ENCODE peak calls at places on chromosomes 3 and 15, in eight cellular contexts. One of them, this sample, is unnamed.

GRCh38 chr3:110521019-110521418 is 550.6 kb upstream of the NECTIN3 start:
- DNase-seq in cardiac fibroblast: peak; percentile 98
- DNase-seq in pancreas: no peak
- DNase-seq in body of pancreas: no peak
- DNase-seq in GM10248: no peak
- DNase-seq in CD4-positive, alpha-beta T cell: no peak
- DNase-seq in choroid plexus epithelial cell: peak; percentile 96
- DNase-seq in progenitor cell of endocrine pancreas: no peak
- DNase-seq in this sample: no peak

GRCh38 chr3:181457190-181457589 is 254.5 kb upstream of the SOX2 start:
- DNase-seq in GM10248: no peak
- DNase-seq in progenitor cell of endocrine pancreas: no peak
- DNase-seq in body of pancreas: peak; percentile 4
- DNase-seq in choroid plexus epithelial cell: no peak
- DNase-seq in pancreas: no peak
- DNase-seq in CD4-positive, alpha-beta T cell: no peak
- DNase-seq in cardiac fibroblast: peak; percentile 0
- DNase-seq in this sample: peak; percentile 92

GRCh38 chr3:151753846-151754245 is 20.1 kb downstream of the AADACL2 start:
- DNase-seq in pancreas: no peak
- DNase-seq in progenitor cell of endocrine pancreas: no peak
- DNase-seq in CD4-positive, alpha-beta T cell: no peak
- DNase-seq in body of pancreas: no peak
- DNase-seq in choroid plexus epithelial cell: no peak
- DNase-seq in GM10248: no peak
- DNase-seq in cardiac fibroblast: no peak
- DNase-seq in this sample: no peak

GRCh38 chr3:196227629-196228493 is 11.5 kb downstream of the SLC51A start:
- DNase-seq in progenitor cell of endocrine pancreas: no peak
- DNase-seq in CD4-positive, alpha-beta T cell: no peak
- DNase-seq in GM10248: no peak
- DNase-seq in choroid plexus epithelial cell: no peak
- DNase-seq in body of pancreas: peak; percentile 24
- DNase-seq in pancreas: no peak
- DNase-seq in cardiac fibroblast: peak; percentile 57
- DNase-seq in this sample: no peak

GRCh38 chr3:194688207-194688711 is 2.6 kb downstream of the FAM43A start:
- DNase-seq in progenitor cell of endocrine pancreas: no peak
- DNase-seq in choroid plexus epithelial cell: peak; percentile 62
- DNase-seq in GM10248: peak; percentile 70
- DNase-seq in CD4-positive, alpha-beta T cell: no peak
- DNase-seq in body of pancreas: peak; percentile 26
- DNase-seq in cardiac fibroblast: peak; percentile 54
- DNase-seq in pancreas: no peak
- DNase-seq in this sample: no peak

GRCh38 chr3:73530030-73530411 is 94.7 kb downstream of the PDZRN3 start:
- DNase-seq in progenitor cell of endocrine pancreas: no peak
- DNase-seq in pancreas: no peak
- DNase-seq in cardiac fibroblast: peak; percentile 85
- DNase-seq in choroid plexus epithelial cell: peak; percentile 92
- DNase-seq in CD4-positive, alpha-beta T cell: no peak
- DNase-seq in body of pancreas: no peak
- DNase-seq in GM10248: no peak
- DNase-seq in this sample: no peak

GRCh38 chr3:120425877-120426276 is 24.9 kb downstream of the FSTL1 start:
- DNase-seq in CD4-positive, alpha-beta T cell: no peak
- DNase-seq in pancreas: no peak
- DNase-seq in choroid plexus epithelial cell: peak; percentile 94
- DNase-seq in body of pancreas: peak; percentile 45
- DNase-seq in GM10248: no peak
- DNase-seq in progenitor cell of endocrine pancreas: no peak
- DNase-seq in cardiac fibroblast: peak; percentile 96
- DNase-seq in this sample: no peak

GRCh38 chr15:96390986-96391385 is 60.5 kb downstream of the NR2F2 start:
- DNase-seq in GM10248: no peak
- DNase-seq in choroid plexus epithelial cell: no peak
- DNase-seq in CD4-positive, alpha-beta T cell: no peak
- DNase-seq in cardiac fibroblast: no peak
- DNase-seq in progenitor cell of endocrine pancreas: no peak
- DNase-seq in pancreas: no peak
- DNase-seq in body of pancreas: no peak
- DNase-seq in this sample: no peak

GRCh38 chr3:153038779-153039178 is 123.2 kb upstream of the RAP2B start:
- DNase-seq in cardiac fibroblast: no peak
- DNase-seq in body of pancreas: no peak
- DNase-seq in pancreas: no peak
- DNase-seq in progenitor cell of endocrine pancreas: no peak
- DNase-seq in CD4-positive, alpha-beta T cell: no peak
- DNase-seq in choroid plexus epithelial cell: peak; percentile 29
- DNase-seq in GM10248: no peak
- DNase-seq in this sample: no peak

GRCh38 chr3:174533286-174533685 is 325.8 kb upstream of the NAALADL2 start:
- DNase-seq in CD4-positive, alpha-beta T cell: no peak
- DNase-seq in GM10248: no peak
- DNase-seq in cardiac fibroblast: no peak
- DNase-seq in pancreas: no peak
- DNase-seq in body of pancreas: no peak
- DNase-seq in progenitor cell of endocrine pancreas: no peak
- DNase-seq in choroid plexus epithelial cell: peak; percentile 40
- DNase-seq in this sample: no peak

GRCh38 chr3:192652731-192653130 is 74.6 kb downstream of the FGF12 start:
- DNase-seq in choroid plexus epithelial cell: no peak
- DNase-seq in GM10248: no peak
- DNase-seq in CD4-positive, alpha-beta T cell: no peak
- DNase-seq in cardiac fibroblast: no peak
- DNase-seq in pancreas: no peak
- DNase-seq in body of pancreas: no peak
- DNase-seq in progenitor cell of endocrine pancreas: no peak
- DNase-seq in this sample: no peak

GRCh38 chr3:37162501-37163245 is 11.7 kb downstream of the LRRFIP2 start:
- DNase-seq in GM10248: peak; percentile 43
- DNase-seq in choroid plexus epithelial cell: no peak
- DNase-seq in progenitor cell of endocrine pancreas: no peak
- DNase-seq in CD4-positive, alpha-beta T cell: no peak
- DNase-seq in body of pancreas: no peak
- DNase-seq in cardiac fibroblast: no peak
- DNase-seq in pancreas: no peak
- DNase-seq in this sample: no peak

GRCh38 chr3:12229144-12229871 is 59.6 kb upstream of the PPARG start:
- DNase-seq in CD4-positive, alpha-beta T cell: no peak
- DNase-seq in cardiac fibroblast: no peak
- DNase-seq in body of pancreas: no peak
- DNase-seq in pancreas: no peak
- DNase-seq in GM10248: no peak
- DNase-seq in progenitor cell of endocrine pancreas: no peak
- DNase-seq in choroid plexus epithelial cell: no peak
- DNase-seq in this sample: no peak

GRCh38 chr15:85406916-85407315 is 26.5 kb downstream of the AKAP13 start:
- DNase-seq in GM10248: no peak
- DNase-seq in choroid plexus epithelial cell: peak; percentile 61
- DNase-seq in progenitor cell of endocrine pancreas: no peak
- DNase-seq in pancreas: no peak
- DNase-seq in CD4-positive, alpha-beta T cell: no peak
- DNase-seq in body of pancreas: no peak
- DNase-seq in cardiac fibroblast: peak; percentile 55
- DNase-seq in this sample: no peak

GRCh38 chr3:146125946-146126345 is 35.0 kb downstream of the PLOD2 start:
- DNase-seq in body of pancreas: no peak
- DNase-seq in choroid plexus epithelial cell: peak; percentile 98
- DNase-seq in CD4-positive, alpha-beta T cell: no peak
- DNase-seq in GM10248: no peak
- DNase-seq in progenitor cell of endocrine pancreas: no peak
- DNase-seq in cardiac fibroblast: peak; percentile 95
- DNase-seq in pancreas: no peak
- DNase-seq in this sample: no peak

GRCh38 chr3:186209810-186210752 is 101.2 kb upstream of the ETV5 start:
- DNase-seq in progenitor cell of endocrine pancreas: no peak
- DNase-seq in body of pancreas: peak; percentile 86
- DNase-seq in GM10248: peak; percentile 46
- DNase-seq in choroid plexus epithelial cell: peak; percentile 62
- DNase-seq in cardiac fibroblast: peak; percentile 72
- DNase-seq in CD4-positive, alpha-beta T cell: no peak
- DNase-seq in pancreas: peak; percentile 82
- DNase-seq in this sample: peak; percentile 93

GRCh38 chr3:170840291-170840859 is 29.6 kb downstream of the RPL22L1 start:
- DNase-seq in choroid plexus epithelial cell: peak; percentile 58
- DNase-seq in pancreas: no peak
- DNase-seq in body of pancreas: no peak
- DNase-seq in progenitor cell of endocrine pancreas: no peak
- DNase-seq in CD4-positive, alpha-beta T cell: no peak
- DNase-seq in cardiac fibroblast: no peak
- DNase-seq in GM10248: no peak
- DNase-seq in this sample: no peak
- TF ChIP-seq CTCF in choroid plexus epithelial cell: no peak
- TF ChIP-seq CTCF in pancreas: no peak
- TF ChIP-seq CTCF in body of pancreas: no peak
- TF ChIP-seq CTCF in progenitor cell of endocrine pancreas: no peak
- TF ChIP-seq CTCF in CD4-positive, alpha-beta T cell: no peak
- TF ChIP-seq CTCF in cardiac fibroblast: no peak
- TF ChIP-seq CTCF in GM10248: no peak
- TF ChIP-seq CTCF in this sample: no peak

GRCh38 chr15:31463521-31464102 is 137.0 kb downstream of the KLF13 start:
- DNase-seq in GM10248: no peak
- DNase-seq in body of pancreas: no peak
- DNase-seq in cardiac fibroblast: no peak
- DNase-seq in pancreas: no peak
- DNase-seq in progenitor cell of endocrine pancreas: no peak
- DNase-seq in CD4-positive, alpha-beta T cell: no peak
- DNase-seq in choroid plexus epithelial cell: no peak
- DNase-seq in this sample: no peak

GRCh38 chr15:31464216-31465082 is 137.8 kb downstream of the KLF13 start:
- DNase-seq in CD4-positive, alpha-beta T cell: no peak
- DNase-seq in choroid plexus epithelial cell: no peak
- DNase-seq in progenitor cell of endocrine pancreas: no peak
- DNase-seq in GM10248: no peak
- DNase-seq in pancreas: no peak
- DNase-seq in body of pancreas: no peak
- DNase-seq in cardiac fibroblast: no peak
- DNase-seq in this sample: no peak

GRCh38 chr15:31459011-31459748 is 132.5 kb downstream of the KLF13 start:
- DNase-seq in pancreas: no peak
- DNase-seq in body of pancreas: no peak
- DNase-seq in cardiac fibroblast: no peak
- DNase-seq in GM10248: peak; percentile 81
- DNase-seq in CD4-positive, alpha-beta T cell: no peak
- DNase-seq in choroid plexus epithelial cell: peak; percentile 69
- DNase-seq in progenitor cell of endocrine pancreas: no peak
- DNase-seq in this sample: no peak

GRCh38 chr15:31461375-31461774 is 134.7 kb downstream of the KLF13 start:
- DNase-seq in choroid plexus epithelial cell: no peak
- DNase-seq in pancreas: no peak
- DNase-seq in cardiac fibroblast: no peak
- DNase-seq in progenitor cell of endocrine pancreas: no peak
- DNase-seq in CD4-positive, alpha-beta T cell: no peak
- DNase-seq in body of pancreas: no peak
- DNase-seq in GM10248: no peak
- DNase-seq in this sample: no peak

DNA sequence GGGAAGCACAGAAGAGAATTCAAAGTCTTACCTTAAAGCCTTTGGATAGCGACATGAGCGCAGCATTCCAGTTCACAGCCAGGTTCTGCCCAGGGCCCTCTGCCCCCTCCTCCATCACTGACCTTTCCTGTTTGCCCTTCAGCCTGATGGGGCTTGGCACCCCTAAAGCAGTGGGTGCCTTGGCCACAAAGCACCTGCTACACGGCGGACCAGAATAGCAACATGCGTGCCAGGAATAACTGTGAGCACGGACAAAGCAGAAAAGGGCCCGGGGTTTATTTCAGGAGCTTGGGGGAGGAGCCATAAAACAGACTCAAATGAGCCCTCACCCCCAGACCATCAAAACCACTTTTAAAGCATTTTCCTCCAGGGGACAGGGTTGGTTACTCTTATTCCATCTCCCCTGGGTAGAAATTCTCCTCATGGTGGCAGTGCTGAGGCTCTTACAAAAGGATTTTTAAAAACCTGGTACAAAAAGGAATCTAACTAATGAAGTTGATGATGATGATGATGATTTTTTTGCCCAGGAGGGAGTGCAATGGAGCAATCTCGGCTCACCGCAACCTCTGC is 135.4 kb downstream of the KLF13 start:
- DNase-seq in cardiac fibroblast: no peak
- DNase-seq in choroid plexus epithelial cell: peak; percentile 45
- DNase-seq in GM10248: no peak
- DNase-seq in pancreas: no peak
- DNase-seq in body of pancreas: no peak
- DNase-seq in CD4-positive, alpha-beta T cell: no peak
- DNase-seq in progenitor cell of endocrine pancreas: no peak
- DNase-seq in this sample: no peak
- TF ChIP-seq CTCF in cardiac fibroblast: peak; percentile 26
- TF ChIP-seq CTCF in choroid plexus epithelial cell: peak; percentile 57
- TF ChIP-seq CTCF in GM10248: no peak
- TF ChIP-seq CTCF in pancreas: no peak
- TF ChIP-seq CTCF in body of pancreas: no peak
- TF ChIP-seq CTCF in CD4-positive, alpha-beta T cell: no peak
- TF ChIP-seq CTCF in progenitor cell of endocrine pancreas: no peak
- TF ChIP-seq CTCF in this sample: no peak

GRCh38 chr3:129422897-129423296 is 5.5 kb downstream of the EFCAB12 start:
- DNase-seq in choroid plexus epithelial cell: no peak
- DNase-seq in cardiac fibroblast: no peak
- DNase-seq in progenitor cell of endocrine pancreas: no peak
- DNase-seq in body of pancreas: no peak
- DNase-seq in GM10248: no peak
- DNase-seq in pancreas: no peak
- DNase-seq in CD4-positive, alpha-beta T cell: no peak
- DNase-seq in this sample: no peak

GRCh38 chr3:129424185-129424841 is 4.1 kb downstream of the EFCAB12 start:
- DNase-seq in progenitor cell of endocrine pancreas: no peak
- DNase-seq in pancreas: peak; percentile 30
- DNase-seq in body of pancreas: no peak
- DNase-seq in CD4-positive, alpha-beta T cell: no peak
- DNase-seq in cardiac fibroblast: peak; percentile 53
- DNase-seq in GM10248: no peak
- DNase-seq in choroid plexus epithelial cell: peak; percentile 73
- DNase-seq in this sample: no peak

GRCh38 chr3:129421236-129421883 is 7.1 kb downstream of the EFCAB12 start:
- DNase-seq in CD4-positive, alpha-beta T cell: no peak
- DNase-seq in pancreas: no peak
- DNase-seq in GM10248: no peak
- DNase-seq in progenitor cell of endocrine pancreas: no peak
- DNase-seq in choroid plexus epithelial cell: no peak
- DNase-seq in cardiac fibroblast: no peak
- DNase-seq in body of pancreas: no peak
- DNase-seq in this sample: no peak

GRCh38 chr3:129419476-129419875 is 9.0 kb downstream of the EFCAB12 start:
- DNase-seq in pancreas: no peak
- DNase-seq in choroid plexus epithelial cell: no peak
- DNase-seq in cardiac fibroblast: no peak
- DNase-seq in progenitor cell of endocrine pancreas: no peak
- DNase-seq in GM10248: no peak
- DNase-seq in body of pancreas: no peak
- DNase-seq in CD4-positive, alpha-beta T cell: no peak
- DNase-seq in this sample: no peak

GRCh38 chr3:129421988-129422745 is 6.3 kb downstream of the EFCAB12 start:
- DNase-seq in GM10248: no peak
- DNase-seq in pancreas: no peak
- DNase-seq in body of pancreas: no peak
- DNase-seq in choroid plexus epithelial cell: peak; percentile 53
- DNase-seq in CD4-positive, alpha-beta T cell: no peak
- DNase-seq in progenitor cell of endocrine pancreas: no peak
- DNase-seq in cardiac fibroblast: no peak
- DNase-seq in this sample: no peak
- TF ChIP-seq CTCF in GM10248: no peak
- TF ChIP-seq CTCF in pancreas: no peak
- TF ChIP-seq CTCF in body of pancreas: no peak
- TF ChIP-seq CTCF in choroid plexus epithelial cell: peak; percentile 58
- TF ChIP-seq CTCF in CD4-positive, alpha-beta T cell: no peak
- TF ChIP-seq CTCF in progenitor cell of endocrine pancreas: no peak
- TF ChIP-seq CTCF in cardiac fibroblast: peak; percentile 23
- TF ChIP-seq CTCF in this sample: no peak

GRCh38 chr15:77528290-77528967 is 104.3 kb downstream of the LINGO1 start:
- DNase-seq in pancreas: no peak
- DNase-seq in cardiac fibroblast: no peak
- DNase-seq in body of pancreas: no peak
- DNase-seq in progenitor cell of endocrine pancreas: no peak
- DNase-seq in choroid plexus epithelial cell: no peak
- DNase-seq in GM10248: no peak
- DNase-seq in CD4-positive, alpha-beta T cell: no peak
- DNase-seq in this sample: no peak
- TF ChIP-seq CTCF in pancreas: no peak
- TF ChIP-seq CTCF in cardiac fibroblast: no peak
- TF ChIP-seq CTCF in body of pancreas: no peak
- TF ChIP-seq CTCF in progenitor cell of endocrine pancreas: no peak
- TF ChIP-seq CTCF in choroid plexus epithelial cell: no peak
- TF ChIP-seq CTCF in GM10248: no peak
- TF ChIP-seq CTCF in CD4-positive, alpha-beta T cell: no peak
- TF ChIP-seq CTCF in this sample: no peak